ENCODE peak calls at places on chromosomes 16 and 17, in five cellular contexts. P, U, K, R and B are unnamed samples.

GRCh38 chr16:75198135-75198600 is 8.8 kb downstream of the CTRB2 start:
- DNase-seq in U (no peak), P (no peak), K (no peak), R (no peak), B (no peak)

GRCh38 chr16:4214215-4214621 is 27.7 kb downstream of the SRL start:
- DNase-seq in U (peak), P (no peak), K (peak), R (no peak), B (peak)

GRCh38 chr16:87765473-87765775 is 362 bp downstream of the KLHDC4 start:
- DNase-seq in K (no peak), U (no peak), R (no peak), P (no peak), B (no peak)

GRCh38 chr16:12976936-12977335 is 75.5 kb downstream of the SHISA9 start:
- DNase-seq in K (no peak), U (peak), P (no peak), R (no peak), B (no peak)

GRCh38 chr16:74874123-74874522 is 99.5 kb upstream of the FA2H start:
- DNase-seq in R (no peak), U (no peak), K (no peak), P (no peak), B (no peak)

GRCh38 chr17:49190932-49191331 is 19.4 kb downstream of the GNGT2 start:
- DNase-seq in P (no peak), K (no peak), R (no peak), U (no peak), B (no peak)

GRCh38 chr16:15404792-15405191 is 9.2 kb downstream of the MPV17L start:
- DNase-seq in R (no peak), U (peak), K (no peak), P (no peak), B (no peak)

GRCh38 chr16:11034481-11034931 is 90.1 kb downstream of the CLEC16A start:
- DNase-seq in R (no peak), U (no peak), K (no peak), P (no peak), B (no peak)

GRCh38 chr16:86344881-86345280 is 165.4 kb upstream of the FOXF1 start:
- DNase-seq in R (no peak), P (no peak), K (no peak), U (no peak), B (no peak)

GRCh38 chr17:49574945-49575523 is 637 bp upstream of the NXPH3 start:
- DNase-seq in P (no peak), K (no peak), R (no peak), U (no peak), B (no peak)

GRCh38 chr17:77253611-77254051 is 112.9 kb downstream of the SEC14L1 start:
- DNase-seq in R (peak), U (no peak), K (no peak), P (no peak), B (no peak)

GRCh38 chr16:54945063-54945462 is 14.4 kb downstream of the IRX5 start:
- DNase-seq in U (no peak), R (no peak), K (no peak), P (no peak), B (no peak)

GRCh38 chr17:336110-337021 is 16.2 kb downstream of the RPH3AL start:
- DNase-seq in R (peak), K (no peak), P (peak), U (no peak), B (no peak)

GRCh38 chr16:88686062-88686438 is 257 bp downstream of the SNAI3 start:
- DNase-seq in U (no peak), R (no peak), K (no peak), P (no peak), B (no peak)

GRCh38 chr16:69465083-69465721 is 40.8 kb downstream of the CYB5B start:
- DNase-seq in U (no peak), P (no peak), K (peak), R (no peak), B (no peak)

GRCh38 chr16:60991886-60992285 is 1044.4 kb downstream of the CDH8 start:
- DNase-seq in P (no peak), K (no peak), R (no peak), U (no peak), B (no peak)

GRCh38 chr16:50765246-50765645 is 23.4 kb downstream of the CYLD start:
- DNase-seq in R (no peak), P (no peak), K (no peak), U (no peak), B (no peak)

GRCh38 chr17:13601776-13602551 is at the start of gene HS3ST3A1:
- DNase-seq in P (no peak), K (peak), R (no peak), U (peak), B (peak)

GRCh38 chr17:77516902-77517301 is 376.1 kb downstream of the SEC14L1 start:
- DNase-seq in K (peak), U (peak), R (no peak), P (no peak), B (peak)

GRCh38 chr17:16419929-16420271 is 4.5 kb downstream of the TRPV2 start:
- DNase-seq in R (no peak), K (peak), U (peak), P (no peak), B (no peak)

GRCh38 chr16:87956169-87956770 is 5.0 kb downstream of the BANP start:
- DNase-seq in R (no peak), U (no peak), P (peak), K (no peak), B (no peak)

GRCh38 chr17:75105269-75106080 is 4.3 kb upstream of the ARMC7 start:
- DNase-seq in K (no peak), P (no peak), R (peak), U (no peak), B (no peak)

GRCh38 chr17:43526886-43527648 is 19.1 kb downstream of the ETV4 start:
- DNase-seq in K (no peak), U (no peak), R (no peak), P (no peak), B (no peak)

GRCh38 chr16:47644661-47645060 is 183.5 kb downstream of the PHKB start:
- DNase-seq in R (no peak), U (no peak), P (no peak), K (no peak), B (no peak)